ENCODE peak calls at places on chromosomes 5 and 9, in four cellular contexts. D, K, X and Q are unnamed samples.

GRCh38 chr5:121628783-121629182 is 222.9 kb upstream of the FTMT start:
- DNase-seq in D (no peak), K (peak; percentile 31), X (no peak), Q (no peak)

GRCh38 chr5:74256947-74257573 is 383.5 kb downstream of the ENC1 start:
- DNase-seq in D (no peak), K (no peak), X (no peak), Q (no peak)

GRCh38 chr9:101442248-101443136 is 6.9 kb upstream of the ALDOB start:
- DNase-seq in D (peak; percentile 56), K (no peak), X (no peak), Q (no peak)

GRCh38 chr5:106020889-106021288 is 1649.8 kb downstream of the EFNA5 start:
- DNase-seq in D (no peak), K (no peak), X (no peak), Q (no peak)

GRCh38 chr9:124839612-124840299 is 13.5 kb upstream of the WDR38 start:
- DNase-seq in D (no peak), K (no peak), X (peak; percentile 42), Q (no peak)

GRCh38 chr9:1216532-1216931 is 166.4 kb downstream of the DMRT2 start:
- DNase-seq in D (no peak), K (no peak), X (peak; percentile 83), Q (no peak)

GRCh38 chr9:124776952-124777645 is at the start of gene OLFML2A:
- DNase-seq in D (no peak), K (no peak), X (peak; percentile 50), Q (peak; percentile 14)

GRCh38 chr5:90547072-90547536 is 11.5 kb upstream of the ADGRV1 start:
- DNase-seq in D (no peak), K (no peak), X (no peak), Q (no peak)

GRCh38 chr5:172593721-172594120 is 47.3 kb upstream of the NEURL1B start:
- DNase-seq in D (no peak), K (no peak), X (no peak), Q (no peak)

GRCh38 chr5:172868924-172869565 is 35.0 kb downstream of the ERGIC1 start:
- DNase-seq in D (peak; percentile 81), K (no peak), X (peak; percentile 97), Q (no peak)

GRCh38 chr5:61737991-61738390 is 405.9 kb downstream of the ZSWIM6 start:
- DNase-seq in D (no peak), K (no peak), X (no peak), Q (no peak)

GRCh38 chr9:78860806-78861475 is 564.0 kb downstream of the PSAT1 start:
- DNase-seq in D (no peak), K (no peak), X (peak; percentile 75), Q (no peak)

GRCh38 chr5:172800088-172800551 is 29.1 kb upstream of the DUSP1 start:
- DNase-seq in D (peak; percentile 65), K (no peak), X (peak; percentile 100), Q (no peak)

GRCh38 chr9:85243921-85244320 is 497.8 kb downstream of the AGTPBP1 start:
- DNase-seq in D (no peak), K (no peak), X (no peak), Q (no peak)

GRCh38 chr5:100444961-100445360 is 90.2 kb upstream of the FAM174A start:
- DNase-seq in D (no peak), K (no peak), X (peak; percentile 20), Q (no peak)

GRCh38 chr9:71349218-71349617 is 227.8 kb upstream of the TRPM3 start:
- DNase-seq in D (no peak), K (no peak), X (peak; percentile 83), Q (no peak)

GRCh38 chr5:10331341-10331796 is 22.1 kb upstream of the MARCHF6 start:
- DNase-seq in D (peak; percentile 78), K (no peak), X (peak; percentile 45), Q (no peak)

GRCh38 chr5:160285311-160285710 is 27.1 kb downstream of the CCNJL start:
- DNase-seq in D (no peak), K (no peak), X (no peak), Q (no peak)

GRCh38 chr5:7078901-7079300 is 317.0 kb upstream of the ADCY2 start:
- DNase-seq in D (no peak), K (no peak), X (peak; percentile 5), Q (no peak)

GRCh38 chr9:114039484-114039883 is 38.6 kb downstream of the AMBP start:
- DNase-seq in D (no peak), K (no peak), X (no peak), Q (no peak)

GRCh38 chr5:107103522-107103921 is 567.2 kb downstream of the EFNA5 start:
- DNase-seq in D (no peak), K (no peak), X (no peak), Q (no peak)

GRCh38 chr5:124660229-124661093 is 86.0 kb downstream of the ZNF608 start:
- DNase-seq in D (no peak), K (no peak), X (no peak), Q (no peak)

GRCh38 chr9:89839427-89839826 is 234.6 kb downstream of the GADD45G start:
- DNase-seq in D (no peak), K (no peak), X (peak; percentile 13), Q (no peak)

GRCh38 chr5:124902097-124902821 is 155.8 kb upstream of the ZNF608 start:
- DNase-seq in D (no peak), K (no peak), X (peak; percentile 39), Q (no peak)

GRCh38 chr5:156678484-156678883 is 171.6 kb upstream of the PPP1R2B start:
- DNase-seq in D (no peak), K (no peak), X (no peak), Q (no peak)

GRCh38 chr5:178207917-178208280 is 3.6 kb downstream of the HNRNPAB start:
- DNase-seq in D (no peak), K (no peak), X (no peak), Q (no peak)

GRCh38 chr9:113011911-113012381 is at the start of gene ZNF883:
- DNase-seq in D (peak; percentile 62), K (no peak), X (peak; percentile 85), Q (peak; percentile 26)

GRCh38 chr9:90025816-90026215 is 421.0 kb downstream of the GADD45G start:
- DNase-seq in D (no peak), K (no peak), X (peak; percentile 10), Q (no peak)

GRCh38 chr9:114228034-114228808 is 72.9 kb downstream of the COL27A1 start:
- DNase-seq in D (no peak), K (no peak), X (no peak), Q (no peak)

GRCh38 chr5:36728697-36729543 is 122.5 kb downstream of the SLC1A3 start:
- DNase-seq in D (no peak), K (peak; percentile 23), X (peak; percentile 76), Q (no peak)

GRCh38 chr5:173472784-173473278 is 143.6 kb downstream of the BOD1 start:
- DNase-seq in D (peak; percentile 41), K (no peak), X (peak; percentile 60), Q (no peak)

GRCh38 chr5:149156435-149157083 is 15.3 kb downstream of the ABLIM3 start:
- DNase-seq in D (no peak), K (no peak), X (no peak), Q (no peak)

GRCh38 chr5:95958308-95959014 is 3.2 kb downstream of the ELL2 start:
- DNase-seq in D (no peak), K (no peak), X (peak; percentile 71), Q (no peak)
- H3K27ac ChIP-seq in D (peak overlapping the region; percentile 2), K (no peak overlapping the region), X (peak overlapping the region; percentile 90), Q (no peak overlapping the region)

DNA sequence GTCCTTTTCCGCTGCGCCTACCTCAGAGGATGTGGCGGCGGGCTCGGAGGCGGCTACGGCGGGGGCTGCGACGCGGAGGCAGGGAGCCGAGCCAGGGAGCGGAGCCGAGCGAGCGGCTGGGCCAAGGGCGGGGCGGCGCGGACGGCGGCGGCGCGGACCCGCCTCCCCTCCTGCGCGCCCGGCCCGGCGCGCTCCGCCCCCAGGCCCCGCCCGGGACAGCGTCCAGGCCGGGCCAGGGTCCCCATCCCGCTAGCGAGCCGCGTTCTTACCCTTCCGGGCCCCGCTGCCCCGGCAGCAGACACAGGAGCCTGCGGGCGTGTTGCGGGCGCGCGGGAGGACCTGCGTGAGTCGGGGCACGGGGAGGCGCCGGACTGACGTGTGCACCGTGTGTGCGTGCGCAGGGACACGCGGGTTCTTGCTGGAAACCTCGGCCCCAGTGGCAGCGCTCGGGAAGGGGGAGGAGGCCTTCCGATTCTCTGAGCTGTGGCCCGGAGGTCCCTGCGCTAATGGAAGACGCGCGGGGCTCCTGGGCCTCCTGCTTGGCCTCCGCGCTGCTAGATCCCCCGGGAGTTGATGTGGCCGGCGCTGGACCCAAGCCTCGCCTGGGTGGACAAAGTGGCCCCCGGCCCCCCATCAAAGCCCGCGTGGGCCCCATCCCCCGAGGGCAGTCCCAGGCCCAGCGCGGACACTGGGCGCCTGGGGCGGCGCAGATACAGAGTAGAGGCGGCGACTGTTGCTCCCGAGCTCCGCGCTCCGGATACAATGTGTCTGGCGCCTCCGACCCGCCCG is at the start of gene VDAC1:
- DNase-seq in D (peak; percentile 84), K (peak; percentile 84), X (peak; percentile 96), Q (peak; percentile 83)
- H3K4me1 ChIP-seq in D (peaks cover 64% of the 10 kb centered on the region), K (peaks cover 41% of the 10 kb centered on the region), X (peaks cover 16% of the 10 kb centered on the region), Q (peaks cover 31% of the 10 kb centered on the region)

GRCh38 chr9:136687721-136688223 is 515 bp upstream of the AGPAT2 start:
- DNase-seq in D (peak; percentile 48), K (peak; percentile 11), X (peak; percentile 24), Q (no peak)
- H3K4me3 ChIP-seq in D (peak overlapping the region; percentile 97), K (no peak overlapping the region), X (no peak overlapping the region), Q (no peak overlapping the region)

GRCh38 chr9:6414291-6414690 is 1.3 kb downstream of the UHRF2 start:
- DNase-seq in D (no peak), K (peak; percentile 10), X (peak; percentile 78), Q (peak; percentile 34)
- H3K27ac ChIP-seq in D (peak overlapping the region; percentile 93), K (peak overlapping the region; percentile 87), X (peak overlapping the region; percentile 75), Q (peak overlapping the region; percentile 91)

DNA sequence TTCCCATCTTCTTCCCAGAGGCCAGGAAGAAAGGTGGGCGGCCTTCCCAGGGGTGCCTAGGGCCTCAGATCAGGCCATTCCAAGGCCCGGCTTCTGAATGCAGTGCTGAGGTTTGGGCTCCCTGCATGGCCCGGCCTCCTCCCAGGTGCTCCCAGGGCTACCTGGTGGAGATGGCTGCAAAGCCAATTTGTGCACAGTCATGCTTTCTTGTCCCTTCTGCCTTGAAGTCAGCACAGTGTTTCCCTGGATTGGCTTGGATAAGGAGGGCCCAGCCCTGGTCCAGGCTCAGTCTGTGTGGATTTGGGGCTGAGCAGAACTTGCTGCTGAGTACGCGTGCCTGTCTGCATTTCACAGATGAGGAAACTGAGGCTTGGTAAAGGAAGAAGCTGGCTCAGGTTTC is 72.5 kb downstream of the RXRA start:
- DNase-seq in D (no peak), K (no peak), X (no peak), Q (no peak)
- H3K4me1 ChIP-seq in D (peaks cover 92% of the 10 kb centered on the region), K (peaks cover 42% of the 10 kb centered on the region), X (peaks cover 19% of the 10 kb centered on the region), Q (peaks cover 47% of the 10 kb centered on the region)

GRCh38 chr5:103498211-103498610 is 64.4 kb downstream of the NUDT12 start:
- DNase-seq in D (no peak), K (no peak), X (no peak), Q (no peak)
- H3K4me3 ChIP-seq in D (peak overlapping the region; percentile 3), K (no peak overlapping the region), X (no peak overlapping the region), Q (no peak overlapping the region)

GRCh38 chr5:146698651-146699050 is 179.9 kb downstream of the PPP2R2B start:
- DNase-seq in D (no peak), K (no peak), X (no peak), Q (no peak)
- H3K27ac ChIP-seq in D (no peak overlapping the region), K (no peak overlapping the region), X (no peak overlapping the region), Q (no peak overlapping the region)

DNA sequence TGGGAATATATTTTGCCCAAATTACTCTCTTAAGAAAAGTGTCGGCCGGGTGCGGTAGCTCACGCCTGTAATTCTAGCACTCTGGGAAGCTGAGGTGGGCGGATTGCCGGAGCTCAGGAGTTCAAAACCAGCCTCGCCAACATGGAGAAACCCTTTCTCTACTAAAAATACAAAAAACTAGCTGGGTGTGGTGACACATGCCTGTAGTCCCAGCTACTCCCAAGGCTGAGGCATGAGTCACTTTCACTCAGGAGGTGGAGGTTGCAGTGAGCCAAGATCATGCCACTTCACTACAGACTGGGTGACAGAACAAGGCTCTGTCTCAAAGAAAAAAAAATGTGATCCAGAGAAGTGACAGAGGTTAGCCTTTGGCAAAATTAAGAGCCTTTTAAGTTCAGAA is 26.4 kb upstream of the TMEM171 start:
- DNase-seq in D (no peak), K (no peak), X (peak; percentile 87), Q (no peak)
- H3K4me1 ChIP-seq in D (no peaks in the 10 kb centered on the region), K (no peaks in the 10 kb centered on the region), X (peaks cover 12% of the 10 kb centered on the region), Q (no peaks in the 10 kb centered on the region)